ENCODE peak calls at places on chromosome 6, in four cellular contexts. One of them, this sample, is unnamed. For H3K9me3 and H3K4me1, the result is how much of the 10 kb centered on the place peaks cover.

GRCh38 chr6:11413112-11413687 is 124.3 kb upstream of the TMEM170B start:
- DNase-seq in stomach: no peak
- DNase-seq in SJSA1: no peak
- DNase-seq in Caco-2: no peak
- DNase-seq in this sample: no peak

GRCh38 chr6:13159295-13159694 is 169.0 kb downstream of the TBC1D7 start:
- DNase-seq in Caco-2: no peak
- DNase-seq in stomach: no peak
- DNase-seq in SJSA1: no peak
- DNase-seq in this sample: no peak

GRCh38 chr6:31972709-31973350 is 892 bp upstream of the DXO start:
- DNase-seq in Caco-2: no peak
- DNase-seq in SJSA1: no peak
- DNase-seq in stomach: no peak
- DNase-seq in this sample: no peak

GRCh38 chr6:133779916-133780315 is 109.0 kb upstream of the TCF21 start:
- DNase-seq in SJSA1: no peak
- DNase-seq in Caco-2: no peak
- DNase-seq in stomach: no peak
- DNase-seq in this sample: no peak

GRCh38 chr6:22149081-22149480 is 147.8 kb downstream of the PRL start:
- DNase-seq in SJSA1: peak
- DNase-seq in stomach: no peak
- DNase-seq in Caco-2: no peak
- DNase-seq in this sample: no peak

GRCh38 chr6:166763606-166764472 is 136.8 kb upstream of the RPS6KA2 start:
- DNase-seq in stomach: peak
- DNase-seq in SJSA1: no peak
- DNase-seq in Caco-2: no peak
- DNase-seq in this sample: no peak

GRCh38 chr6:165480916-165481315 is 171.5 kb upstream of the C6orf118 start:
- DNase-seq in stomach: no peak
- DNase-seq in Caco-2: no peak
- DNase-seq in SJSA1: no peak
- DNase-seq in this sample: peak

GRCh38 chr6:15375638-15376290 is 129.9 kb downstream of the JARID2 start:
- DNase-seq in Caco-2: no peak
- DNase-seq in SJSA1: no peak
- DNase-seq in stomach: no peak
- DNase-seq in this sample: no peak

GRCh38 chr6:38413097-38413800 is 226.5 kb downstream of the BTBD9 start:
- DNase-seq in SJSA1: no peak
- DNase-seq in Caco-2: no peak
- DNase-seq in stomach: no peak
- DNase-seq in this sample: no peak

GRCh38 chr6:42618686-42619085 is 54.9 kb downstream of the UBR2 start:
- DNase-seq in stomach: no peak
- DNase-seq in SJSA1: no peak
- DNase-seq in Caco-2: no peak
- DNase-seq in this sample: no peak

GRCh38 chr6:167722634-167723309 is 103.9 kb upstream of the AFDN start:
- DNase-seq in stomach: peak
- DNase-seq in SJSA1: no peak
- DNase-seq in Caco-2: no peak
- DNase-seq in this sample: no peak

GRCh38 chr6:56795852-56796532 is 153.3 kb upstream of the DST start:
- DNase-seq in Caco-2: no peak
- DNase-seq in SJSA1: peak
- DNase-seq in stomach: no peak
- DNase-seq in this sample: no peak

GRCh38 chr6:33906413-33906812 is 102.6 kb upstream of the MLN start:
- DNase-seq in Caco-2: no peak
- DNase-seq in SJSA1: no peak
- DNase-seq in stomach: no peak
- DNase-seq in this sample: no peak

GRCh38 chr6:156109713-156110112 is 654.1 kb upstream of the NOX3 start:
- DNase-seq in stomach: no peak
- DNase-seq in SJSA1: no peak
- DNase-seq in Caco-2: no peak
- DNase-seq in this sample: no peak

GRCh38 chr6:41787219-41787917 is at the start of gene TOMM6:
- DNase-seq in stomach: peak
- DNase-seq in Caco-2: peak
- DNase-seq in SJSA1: peak
- DNase-seq in this sample: peak

GRCh38 chr6:39881851-39882566 is 52.3 kb downstream of the MOCS1 start:
- DNase-seq in Caco-2: no peak
- DNase-seq in stomach: no peak
- DNase-seq in SJSA1: no peak
- DNase-seq in this sample: no peak

GRCh38 chr6:144195671-144196070 is 45.4 kb downstream of the STX11 start:
- DNase-seq in Caco-2: no peak
- DNase-seq in stomach: no peak
- DNase-seq in SJSA1: peak
- DNase-seq in this sample: no peak

GRCh38 chr6:133092771-133093170 is 148.4 kb upstream of the EYA4 start:
- DNase-seq in stomach: no peak
- DNase-seq in SJSA1: no peak
- DNase-seq in Caco-2: no peak
- DNase-seq in this sample: no peak

GRCh38 chr6:39430968-39431523 is 108.5 kb upstream of the KCNK16 start:
- DNase-seq in SJSA1: peak
- DNase-seq in Caco-2: peak
- DNase-seq in stomach: peak
- DNase-seq in this sample: peak

GRCh38 chr6:147156218-147156617 is 48.0 kb upstream of the STXBP5 start:
- DNase-seq in Caco-2: no peak
- DNase-seq in stomach: no peak
- DNase-seq in SJSA1: no peak
- DNase-seq in this sample: no peak

GRCh38 chr6:71157350-71157749 is 131.3 kb upstream of the OGFRL1 start:
- DNase-seq in stomach: no peak
- DNase-seq in SJSA1: no peak
- DNase-seq in Caco-2: no peak
- DNase-seq in this sample: no peak

GRCh38 chr6:158556113-158556512 is 3.8 kb upstream of the TMEM181 start:
- DNase-seq in stomach: no peak
- DNase-seq in Caco-2: no peak
- DNase-seq in SJSA1: no peak
- DNase-seq in this sample: no peak

GRCh38 chr6:156347251-156348049 is 429.7 kb upstream of the ARID1B start:
- DNase-seq in Caco-2: no peak
- DNase-seq in SJSA1: no peak
- DNase-seq in stomach: no peak
- DNase-seq in this sample: no peak

GRCh38 chr6:124870611-124871201 is 91.5 kb upstream of the RNF217 start:
- DNase-seq in SJSA1: peak
- DNase-seq in stomach: no peak
- DNase-seq in Caco-2: no peak
- DNase-seq in this sample: peak

GRCh38 chr6:26536571-26537159 is 1.5 kb upstream of the HMGN4 start:
- DNase-seq in SJSA1: peak
- DNase-seq in stomach: no peak
- DNase-seq in Caco-2: no peak
- DNase-seq in this sample: no peak

GRCh38 chr6:158207452-158207788 is 39.3 kb downstream of the GTF2H5 start:
- DNase-seq in SJSA1: peak
- DNase-seq in Caco-2: no peak
- DNase-seq in stomach: no peak
- DNase-seq in this sample: no peak

GRCh38 chr6:118965354-118965753 is 30.4 kb upstream of the MCM9 start:
- DNase-seq in SJSA1: no peak
- DNase-seq in stomach: no peak
- DNase-seq in Caco-2: no peak
- DNase-seq in this sample: peak

GRCh38 chr6:23547851-23548250 is 578.2 kb upstream of the NRSN1 start:
- DNase-seq in SJSA1: no peak
- DNase-seq in stomach: no peak
- DNase-seq in Caco-2: peak
- DNase-seq in this sample: peak

GRCh38 chr6:48766349-48766748 is 655.4 kb upstream of the PTCHD4 start:
- DNase-seq in SJSA1: no peak
- DNase-seq in stomach: no peak
- DNase-seq in Caco-2: no peak
- DNase-seq in this sample: peak

GRCh38 chr6:39791850-39792500 is at the start of gene DAAM2:
- DNase-seq in Caco-2: no peak
- DNase-seq in stomach: peak
- DNase-seq in SJSA1: peak
- DNase-seq in this sample: no peak

GRCh38 chr6:10411915-10412164 is 3.0 kb downstream of the TFAP2A start:
- DNase-seq in stomach: no peak
- DNase-seq in SJSA1: no peak
- DNase-seq in Caco-2: no peak
- DNase-seq in this sample: no peak

GRCh38 chr6:134787261-134787871 is 162.5 kb downstream of the ALDH8A1 start:
- DNase-seq in stomach: no peak
- DNase-seq in SJSA1: no peak
- DNase-seq in Caco-2: no peak
- DNase-seq in this sample: peak

GRCh38 chr6:356828-357251 is 34.7 kb upstream of the IRF4 start:
- DNase-seq in SJSA1: no peak
- DNase-seq in stomach: no peak
- DNase-seq in Caco-2: no peak
- DNase-seq in this sample: no peak

GRCh38 chr6:355809-356208 is 35.7 kb upstream of the IRF4 start:
- DNase-seq in Caco-2: no peak
- DNase-seq in SJSA1: no peak
- DNase-seq in stomach: no peak
- DNase-seq in this sample: no peak

GRCh38 chr6:358432-358831 is 33.1 kb upstream of the IRF4 start:
- DNase-seq in stomach: no peak
- DNase-seq in Caco-2: no peak
- DNase-seq in SJSA1: no peak
- DNase-seq in this sample: no peak

GRCh38 chr6:357791-358341 is 33.7 kb upstream of the IRF4 start:
- DNase-seq in stomach: no peak
- DNase-seq in SJSA1: no peak
- DNase-seq in Caco-2: no peak
- DNase-seq in this sample: no peak

GRCh38 chr6:357261-357790 is 34.2 kb upstream of the IRF4 start:
- DNase-seq in stomach: no peak
- DNase-seq in SJSA1: no peak
- DNase-seq in Caco-2: no peak
- DNase-seq in this sample: no peak
- H3K9me3 ChIP-seq in stomach: under half
- H3K9me3 ChIP-seq in SJSA1: under half
- H3K9me3 ChIP-seq in Caco-2: under half
- H3K9me3 ChIP-seq in this sample: under half

GRCh38 chr6:44542401-44543116 is 155.1 kb downstream of the CDC5L start:
- DNase-seq in Caco-2: no peak
- DNase-seq in SJSA1: peak
- DNase-seq in stomach: no peak
- DNase-seq in this sample: no peak
- H3K4me3 ChIP-seq in Caco-2: no peak
- H3K4me3 ChIP-seq in SJSA1: peak
- H3K4me3 ChIP-seq in stomach: no peak
- H3K4me3 ChIP-seq in this sample: no peak

DNA sequence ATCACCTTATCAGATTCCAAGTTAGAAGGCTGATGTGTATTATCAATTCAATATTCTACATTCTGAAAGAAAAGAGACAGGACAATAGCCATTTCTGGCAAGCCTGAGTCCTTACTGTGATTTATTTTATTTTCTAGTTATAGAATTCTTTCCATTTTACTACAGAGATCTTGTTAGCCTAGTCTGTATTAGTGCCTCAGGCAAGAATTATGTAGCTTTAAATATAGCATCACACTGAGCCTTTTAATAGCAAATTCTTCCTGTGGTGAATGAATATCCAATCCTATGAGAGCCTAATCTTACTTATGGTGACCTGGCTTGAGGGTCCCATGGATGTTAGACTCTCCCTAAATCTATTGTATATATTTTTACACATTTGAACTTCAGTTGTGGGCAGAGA is 732.8 kb upstream of the CITED2 start:
- DNase-seq in stomach: no peak
- DNase-seq in Caco-2: no peak
- DNase-seq in SJSA1: no peak
- DNase-seq in this sample: no peak
- H3K4me1 ChIP-seq in stomach: under half
- H3K4me1 ChIP-seq in Caco-2: under half
- H3K4me1 ChIP-seq in SJSA1: under half
- H3K4me1 ChIP-seq in this sample: under half

DNA sequence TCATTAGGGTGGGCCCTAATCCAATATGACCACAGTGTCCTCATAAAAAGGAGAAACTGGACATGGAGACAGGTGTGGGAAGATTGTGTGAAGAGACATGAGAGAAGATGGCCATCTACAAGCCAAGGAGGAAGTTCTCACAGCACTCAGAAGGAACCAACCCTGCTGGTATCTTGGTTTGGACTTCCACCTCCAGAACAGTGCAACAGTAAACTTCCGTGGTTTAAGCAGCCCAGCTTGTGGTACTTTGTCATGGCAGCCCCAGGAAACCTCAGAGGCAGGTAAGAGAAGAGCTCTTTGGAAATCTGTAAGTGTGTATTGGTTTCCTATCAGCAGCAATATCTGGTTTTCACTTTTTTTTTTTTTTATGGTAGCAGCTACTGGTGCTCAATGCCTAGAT is 16.5 kb upstream of the CNKSR3 start:
- DNase-seq in Caco-2: no peak
- DNase-seq in SJSA1: no peak
- DNase-seq in stomach: no peak
- DNase-seq in this sample: peak
- H3K9me3 ChIP-seq in Caco-2: under half
- H3K9me3 ChIP-seq in SJSA1: under half
- H3K9me3 ChIP-seq in stomach: under half
- H3K9me3 ChIP-seq in this sample: under half

This sample was measured in small intestine.